ENCODE peak calls at places on chromosomes 1 and 21, in six cellular contexts. X, D, R, L, Z and G are unnamed samples.

GRCh38 chr1:20376880-20377494 is 86.3 kb downstream of the VWA5B1 start:
- DNase-seq in R (peak; percentile 86), Z (peak; percentile 63), L (no peak), D (no peak), X (peak; percentile 85), G (no peak)

GRCh38 chr1:119159096-119159495 is 18.6 kb upstream of the WARS2 start:
- DNase-seq in R (no peak), D (peak; percentile 10), X (no peak), Z (no peak), L (peak; percentile 46), G (no peak)

GRCh38 chr1:40877681-40878080 is 15.5 kb upstream of the CITED4 start:
- DNase-seq in R (peak; percentile 90), D (peak; percentile 91), L (peak; percentile 68), Z (no peak), X (no peak), G (no peak)

GRCh38 chr1:184806296-184806721 is 51.7 kb upstream of the EDEM3 start:
- DNase-seq in Z (no peak), X (no peak), D (no peak), L (no peak), R (no peak), G (peak; percentile 13)

GRCh38 chr21:32114434-32115063 is 164.3 kb downstream of the MIS18A start:
- DNase-seq in L (no peak), Z (no peak), R (no peak), X (no peak), D (no peak), G (no peak)

GRCh38 chr1:241413974-241414373 is 57.0 kb upstream of the RGS7 start:
- DNase-seq in R (no peak), Z (no peak), L (no peak), D (no peak), X (no peak), G (no peak)

GRCh38 chr1:171802207-171802606 is 20.7 kb downstream of the METTL13 start:
- DNase-seq in Z (peak; percentile 57), L (no peak), X (no peak), R (no peak), D (no peak), G (no peak)

GRCh38 chr1:245715970-245716369 is 561.2 kb downstream of the KIF26B start:
- DNase-seq in D (peak; percentile 98), L (peak; percentile 75), R (no peak), X (no peak), Z (no peak), G (no peak)

GRCh38 chr1:160125761-160126160 is 10.2 kb downstream of the ATP1A2 start:
- DNase-seq in X (no peak), L (peak; percentile 3), R (no peak), D (peak; percentile 45), Z (no peak), G (no peak)

GRCh38 chr1:16717174-16718108 is 22.9 kb upstream of the RNU1-4 start:
- DNase-seq in D (peak; percentile 10), Z (no peak), X (peak; percentile 28), R (peak; percentile 83), L (no peak), G (no peak)

GRCh38 chr1:201050515-201051277 is 27.2 kb upstream of the KIF21B start:
- DNase-seq in L (no peak), D (peak; percentile 51), X (no peak), R (no peak), Z (no peak), G (no peak)

GRCh38 chr1:183812686-183813569 is 8.0 kb downstream of the RGL1 start:
- DNase-seq in L (no peak), X (peak; percentile 14), Z (no peak), D (peak; percentile 66), R (no peak), G (no peak)

GRCh38 chr1:174398246-174398645 is 49.5 kb upstream of the GPR52 start:
- DNase-seq in D (peak; percentile 93), L (no peak), Z (no peak), X (no peak), R (no peak), G (no peak)